ENCODE peak calls at places on chromosomes 16 and 17, in ten cellular contexts. T is Kasumi-1; W is activated CD4-positive, CD25-positive, alpha-beta regulatory T cell treated with anti-CD3 and anti-CD28 coated beads, Interleukin-2, amount 50 U/mL, for 16 hours; R is CD8-positive, alpha-beta memory T cell; A is T-helper 17 cell; H is osteocyte; M is lower leg skin; G is NCI-H510A treated with DMSO at 0.1 percent for 48 hours; J is kidney glomerular epithelial cell; Y is AG20443. C is an unnamed sample.

GRCh38 chr17:38910325-38910724 is 15.1 kb upstream of the LASP1NB start:
- DNase-seq in T (no peak), W (no peak), R (peak), A (no peak), J (no peak), G (no peak), M (peak), H (no peak), Y (no peak), C (no peak)

GRCh38 chr16:35664091-35664693 is 2204.8 kb downstream of the TP53TG3F start:
- DNase-seq in T (no peak), Y (no peak), J (no peak), R (no peak), H (peak), W (no peak), G (no peak), A (no peak), M (peak), C (no peak)

GRCh38 chr16:52386694-52387093 is 160.2 kb downstream of the TOX3 start:
- DNase-seq in W (no peak), Y (no peak), H (no peak), R (no peak), G (no peak), T (no peak), A (no peak), M (no peak), J (no peak), C (no peak)

GRCh38 chr16:75249441-75249840 is 2.0 kb downstream of the BCAR1 start:
- DNase-seq in W (no peak), H (no peak), T (no peak), M (no peak), Y (no peak), J (no peak), G (no peak), A (no peak), R (no peak), C (no peak)

GRCh38 chr17:74972973-74973328 is 392 bp upstream of the HID1 start:
- DNase-seq in M (no peak), Y (no peak), H (no peak), A (no peak), J (no peak), T (no peak), R (no peak), W (no peak), G (no peak), C (no peak)

GRCh38 chr17:80773243-80773991 is 218.2 kb upstream of the CHMP6 start:
- DNase-seq in W (no peak), M (no peak), G (no peak), R (no peak), J (no peak), A (no peak), Y (peak), H (no peak), T (peak), C (no peak)

GRCh38 chr17:53736516-53737274 is 86.0 kb upstream of the KIF2B start:
- DNase-seq in J (peak), T (no peak), H (no peak), M (no peak), R (no peak), G (peak), W (no peak), A (no peak), Y (no peak), C (no peak)

GRCh38 chr16:8258523-8258922 is 331.8 kb downstream of the TMEM114 start:
- DNase-seq in R (no peak), T (no peak), Y (no peak), M (no peak), A (no peak), J (no peak), H (no peak), W (no peak), G (no peak), C (no peak)

GRCh38 chr17:19249681-19250080 is 12.5 kb downstream of the EPN2 start:
- DNase-seq in A (no peak), R (no peak), H (no peak), Y (no peak), J (no peak), G (no peak), W (no peak), T (no peak), M (no peak), C (no peak)

GRCh38 chr16:75928295-75928694 is 202.0 kb upstream of the CPHXL start:
- DNase-seq in A (no peak), M (no peak), J (no peak), R (no peak), Y (no peak), H (no peak), T (no peak), W (no peak), G (no peak), C (no peak)